ENCODE peak calls at places on chromosome 15, in seven cellular contexts. M is A549, K is uterus, Y is breast epithelium, X is suprapubic skin, Q is sigmoid colon, G is IMR-90. N is an unnamed sample.

GRCh38 chr15:38072507-38073277 is 138.3 kb downstream of the TMCO5A start:
- DNase-seq in M (peak; percentile 81), K (peak; percentile 61), Y (peak; percentile 78), X (peak; percentile 88), Q (peak; percentile 84), G (peak; percentile 71), N (peak; percentile 87)

GRCh38 chr15:52673734-52674133 is 5.5 kb downstream of the ATOSA start:
- DNase-seq in M (no peak), K (no peak), Y (no peak), X (no peak), Q (no peak), G (no peak), N (no peak)

GRCh38 chr15:95845862-95846515 is 484.5 kb upstream of the NR2F2 start:
- DNase-seq in M (no peak), K (no peak), Y (no peak), X (no peak), Q (no peak), G (peak; percentile 81), N (peak; percentile 73)

GRCh38 chr15:59278120-59278519 is 71.5 kb downstream of the LDHAL6B start:
- DNase-seq in M (no peak), K (no peak), Y (no peak), X (no peak), Q (no peak), G (no peak), N (no peak)

GRCh38 chr15:99057697-99058420 is 47.0 kb upstream of the SYNM start:
- DNase-seq in M (no peak), K (no peak), Y (no peak), X (no peak), Q (peak; percentile 67), G (no peak), N (peak; percentile 68)

GRCh38 chr15:100763764-100764750 is 115.6 kb upstream of the ALDH1A3 start:
- DNase-seq in M (no peak), K (no peak), Y (no peak), X (peak; percentile 73), Q (no peak), G (no peak), N (no peak)

GRCh38 chr15:22806664-22807063 is 20.2 kb downstream of the NIPA1 start:
- DNase-seq in M (no peak), K (no peak), Y (no peak), X (peak; percentile 23), Q (no peak), G (no peak), N (no peak)

GRCh38 chr15:84734794-84735479 is 13.5 kb upstream of the ZNF592 start:
- DNase-seq in M (peak; percentile 93), K (no peak), Y (peak; percentile 61), X (no peak), Q (peak; percentile 70), G (peak; percentile 63), N (peak; percentile 51)

GRCh38 chr15:70627734-70628541 is 135.4 kb downstream of the UACA start:
- DNase-seq in M (no peak), K (no peak), Y (no peak), X (no peak), Q (no peak), G (no peak), N (no peak)

GRCh38 chr15:77014137-77015081 is 19.5 kb downstream of the PSTPIP1 start:
- DNase-seq in M (no peak), K (no peak), Y (no peak), X (no peak), Q (no peak), G (no peak), N (peak; percentile 69)

GRCh38 chr15:99251436-99251821 is at the start of gene LRRC28:
- DNase-seq in M (no peak), K (no peak), Y (no peak), X (no peak), Q (no peak), G (no peak), N (no peak)

GRCh38 chr15:47987908-47988532 is 132.8 kb upstream of the SLC24A5 start:
- DNase-seq in M (peak; percentile 53), K (no peak), Y (no peak), X (no peak), Q (no peak), G (peak; percentile 70), N (peak; percentile 31)

GRCh38 chr15:79919090-79919748 is 22.4 kb upstream of the MTHFS start:
- DNase-seq in M (no peak), K (no peak), Y (no peak), X (no peak), Q (no peak), G (no peak), N (no peak)

GRCh38 chr15:80660114-80660513 is 35.0 kb upstream of the ABHD17C start:
- DNase-seq in M (peak; percentile 63), K (no peak), Y (no peak), X (no peak), Q (no peak), G (peak; percentile 41), N (no peak)

GRCh38 chr15:52208306-52208946 is 17.2 kb upstream of the GNB5 start:
- DNase-seq in M (peak; percentile 81), K (peak; percentile 40), Y (no peak), X (no peak), Q (peak; percentile 70), G (peak; percentile 67), N (no peak)

GRCh38 chr15:99925661-99926461 is 192.6 kb upstream of the LYSMD4 start:
- DNase-seq in M (peak; percentile 63), K (peak; percentile 54), Y (peak; percentile 65), X (no peak), Q (peak; percentile 85), G (no peak), N (peak; percentile 53)

GRCh38 chr15:88083828-88084760 is 172.4 kb downstream of the NTRK3 start:
- DNase-seq in M (no peak), K (no peak), Y (no peak), X (no peak), Q (no peak), G (no peak), N (no peak)

DNA sequence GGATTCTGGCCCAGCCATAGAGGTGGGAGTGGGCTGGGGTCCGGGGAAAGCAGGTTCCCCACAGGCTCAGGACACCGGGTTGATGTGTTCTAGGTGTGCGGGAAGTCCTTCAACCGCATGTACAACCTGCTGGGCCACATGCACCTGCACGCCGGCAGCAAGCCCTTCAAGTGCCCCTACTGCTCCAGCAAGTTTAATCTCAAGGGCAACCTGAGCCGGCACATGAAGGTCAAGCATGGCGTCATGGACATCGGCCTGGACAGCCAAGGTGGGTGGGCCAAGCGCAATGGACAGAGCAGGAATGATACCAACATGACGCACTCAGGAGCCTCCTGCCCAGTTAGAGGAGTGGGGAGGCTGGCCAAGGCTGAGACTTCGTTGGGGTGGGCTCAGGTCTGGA is 28.2 kb downstream of the IDH2 start:
- DNase-seq in M (no peak), K (no peak), Y (no peak), X (no peak), Q (no peak), G (no peak), N (no peak)
- TF ChIP-seq POLR2A in M (no peak), K (no peak), Y (no peak), X (no peak), Q (no peak), G (no peak), N (no peak)

GRCh38 chr15:89114974-89115373 is 26.7 kb downstream of the ABHD2 start:
- DNase-seq in M (peak; percentile 74), K (peak; percentile 56), Y (no peak), X (no peak), Q (no peak), G (peak; percentile 84), N (no peak)

GRCh38 chr15:89111961-89112340 is 23.7 kb downstream of the ABHD2 start:
- DNase-seq in M (no peak), K (no peak), Y (no peak), X (no peak), Q (no peak), G (no peak), N (no peak)

GRCh38 chr15:89111352-89111751 is 23.1 kb downstream of the ABHD2 start:
- DNase-seq in M (no peak), K (no peak), Y (no peak), X (no peak), Q (no peak), G (no peak), N (no peak)

GRCh38 chr15:89112341-89112971 is 24.2 kb downstream of the ABHD2 start:
- DNase-seq in M (peak; percentile 71), K (no peak), Y (no peak), X (no peak), Q (peak; percentile 65), G (peak; percentile 49), N (peak; percentile 72)

GRCh38 chr15:89113263-89113662 is 25.0 kb downstream of the ABHD2 start:
- DNase-seq in M (no peak), K (no peak), Y (no peak), X (no peak), Q (peak; percentile 14), G (no peak), N (no peak)
- H3K27ac ChIP-seq in M (peak overlapping the region; percentile 87), K (peak overlapping the region; percentile 59), Y (peak overlapping the region; percentile 70), X (peak overlapping the region; percentile 58), Q (peak overlapping the region; percentile 54), G (no peak overlapping the region), N (peak overlapping the region; percentile 45)

DNA sequence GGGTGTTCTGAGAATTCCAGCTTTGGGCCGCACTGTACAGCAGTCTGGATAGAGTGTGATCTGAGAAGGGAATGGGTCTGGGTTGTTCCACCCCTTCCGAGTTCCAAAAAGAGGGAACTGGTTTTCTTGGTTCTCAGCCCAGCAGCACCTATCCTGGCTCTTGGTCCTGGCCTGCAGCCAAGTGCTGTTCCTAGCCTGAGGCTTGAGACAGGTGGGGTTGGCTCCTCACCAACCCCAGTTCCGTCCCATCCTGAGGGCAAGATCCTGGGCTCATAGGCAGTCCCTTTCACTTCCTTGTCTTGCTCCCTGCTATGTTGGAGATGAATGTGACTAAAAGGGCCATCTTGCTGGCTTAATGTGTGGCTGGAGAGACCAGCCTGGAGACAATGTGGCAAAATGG is 15.2 kb downstream of the IVD start:
- DNase-seq in M (no peak), K (no peak), Y (peak; percentile 85), X (no peak), Q (no peak), G (no peak), N (peak; percentile 53)
- TF ChIP-seq POLR2A in M (no peak), K (no peak), Y (no peak), X (no peak), Q (no peak), G (no peak), N (no peak)

GRCh38 chr15:66816201-66816600 is 114.2 kb downstream of the SMAD6 start:
- DNase-seq in M (no peak), K (no peak), Y (no peak), X (no peak), Q (no peak), G (no peak), N (no peak)

GRCh38 chr15:66819084-66819483 is 117.0 kb downstream of the SMAD6 start:
- DNase-seq in M (peak; percentile 47), K (no peak), Y (no peak), X (peak; percentile 57), Q (no peak), G (no peak), N (no peak)

GRCh38 chr15:66820474-66821258 is 118.6 kb downstream of the SMAD6 start:
- DNase-seq in M (no peak), K (no peak), Y (no peak), X (peak; percentile 61), Q (no peak), G (no peak), N (no peak)

GRCh38 chr15:66809664-66810063 is 107.6 kb downstream of the SMAD6 start:
- DNase-seq in M (no peak), K (no peak), Y (no peak), X (no peak), Q (no peak), G (no peak), N (no peak)

DNA sequence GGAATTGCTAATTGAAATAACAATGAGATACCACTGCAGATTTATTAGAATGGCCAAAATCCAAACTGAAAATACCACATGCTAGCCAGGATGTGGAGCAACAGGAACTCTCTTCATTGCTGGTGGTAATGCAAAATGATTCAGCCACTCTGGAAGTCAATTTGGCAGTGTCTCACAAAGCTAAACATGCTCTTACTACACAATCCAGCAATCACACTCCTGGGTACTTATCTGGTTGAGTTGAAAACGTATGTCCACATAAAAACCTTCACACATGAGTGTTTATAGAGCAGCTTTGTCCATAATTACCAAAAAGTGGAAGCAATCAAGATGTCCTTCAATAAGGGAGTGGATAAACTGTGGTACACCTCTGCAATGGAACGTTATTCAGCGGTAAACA is 113.3 kb downstream of the SMAD6 start:
- DNase-seq in M (no peak), K (no peak), Y (no peak), X (no peak), Q (no peak), G (peak; percentile 94), N (no peak)
- H3K27ac ChIP-seq in M (no peak overlapping the region), K (no peak overlapping the region), Y (no peak overlapping the region), X (no peak overlapping the region), Q (no peak overlapping the region), G (peak overlapping the region; percentile 5), N (no peak overlapping the region)